ENCODE peak calls at places on chromosome 17, in seven cellular contexts. One of them, this sample, is unnamed.

GRCh38 chr17:33053641-33054040 is 62.0 kb downstream of the SPACA3 start:
- DNase-seq in activated CD8-positive, alpha-beta memory T cell treated with anti-CD3 and anti-CD28 coated beads for 24 hours: no peak
- DNase-seq in astrocyte of the hippocampus: no peak
- DNase-seq in iPS DF 19.7: no peak
- DNase-seq in fibroblast of the aortic adventitia: no peak
- DNase-seq in left ventricle myocardium inferior: no peak
- DNase-seq in skeletal muscle cell: no peak
- DNase-seq in this sample: no peak

GRCh38 chr17:35147313-35147982 is at the start of gene UNC45B:
- DNase-seq in astrocyte of the hippocampus: no peak
- DNase-seq in iPS DF 19.7: no peak
- DNase-seq in left ventricle myocardium inferior: peak; percentile 69
- DNase-seq in activated CD8-positive, alpha-beta memory T cell treated with anti-CD3 and anti-CD28 coated beads for 24 hours: no peak
- DNase-seq in skeletal muscle cell: no peak
- DNase-seq in fibroblast of the aortic adventitia: no peak
- DNase-seq in this sample: no peak

GRCh38 chr17:57980522-57980921 is 7.5 kb downstream of the VEZF1 start:
- DNase-seq in iPS DF 19.7: no peak
- DNase-seq in activated CD8-positive, alpha-beta memory T cell treated with anti-CD3 and anti-CD28 coated beads for 24 hours: no peak
- DNase-seq in skeletal muscle cell: no peak
- DNase-seq in left ventricle myocardium inferior: no peak
- DNase-seq in fibroblast of the aortic adventitia: no peak
- DNase-seq in astrocyte of the hippocampus: no peak
- DNase-seq in this sample: no peak

GRCh38 chr17:21284319-21285163 is at the start of gene MAP2K3:
- DNase-seq in skeletal muscle cell: peak; percentile 97
- DNase-seq in astrocyte of the hippocampus: peak; percentile 100
- DNase-seq in activated CD8-positive, alpha-beta memory T cell treated with anti-CD3 and anti-CD28 coated beads for 24 hours: peak; percentile 99
- DNase-seq in fibroblast of the aortic adventitia: peak; percentile 97
- DNase-seq in left ventricle myocardium inferior: peak; percentile 99
- DNase-seq in iPS DF 19.7: peak; percentile 88
- DNase-seq in this sample: peak; percentile 99

GRCh38 chr17:14070344-14071007 is 1.2 kb downstream of the COX10 start:
- DNase-seq in left ventricle myocardium inferior: no peak
- DNase-seq in activated CD8-positive, alpha-beta memory T cell treated with anti-CD3 and anti-CD28 coated beads for 24 hours: no peak
- DNase-seq in iPS DF 19.7: no peak
- DNase-seq in skeletal muscle cell: no peak
- DNase-seq in fibroblast of the aortic adventitia: no peak
- DNase-seq in astrocyte of the hippocampus: no peak
- DNase-seq in this sample: no peak

GRCh38 chr17:60252459-60252858 is 102.7 kb downstream of the CA4 start:
- DNase-seq in iPS DF 19.7: no peak
- DNase-seq in skeletal muscle cell: no peak
- DNase-seq in astrocyte of the hippocampus: no peak
- DNase-seq in activated CD8-positive, alpha-beta memory T cell treated with anti-CD3 and anti-CD28 coated beads for 24 hours: no peak
- DNase-seq in left ventricle myocardium inferior: no peak
- DNase-seq in fibroblast of the aortic adventitia: no peak
- DNase-seq in this sample: no peak

GRCh38 chr17:33163827-33164555 is 129.1 kb downstream of the ASIC2 start:
- DNase-seq in iPS DF 19.7: no peak
- DNase-seq in astrocyte of the hippocampus: peak; percentile 16
- DNase-seq in fibroblast of the aortic adventitia: peak; percentile 13
- DNase-seq in activated CD8-positive, alpha-beta memory T cell treated with anti-CD3 and anti-CD28 coated beads for 24 hours: no peak
- DNase-seq in left ventricle myocardium inferior: no peak
- DNase-seq in skeletal muscle cell: no peak
- DNase-seq in this sample: peak; percentile 37

GRCh38 chr17:40903129-40903847 is 18.2 kb upstream of the KRT20 start:
- DNase-seq in left ventricle myocardium inferior: no peak
- DNase-seq in activated CD8-positive, alpha-beta memory T cell treated with anti-CD3 and anti-CD28 coated beads for 24 hours: no peak
- DNase-seq in fibroblast of the aortic adventitia: peak; percentile 10
- DNase-seq in skeletal muscle cell: no peak
- DNase-seq in astrocyte of the hippocampus: no peak
- DNase-seq in iPS DF 19.7: no peak
- DNase-seq in this sample: no peak

GRCh38 chr17:42541041-42541833 is 5.2 kb downstream of the NAGLU start:
- DNase-seq in left ventricle myocardium inferior: no peak
- DNase-seq in iPS DF 19.7: no peak
- DNase-seq in activated CD8-positive, alpha-beta memory T cell treated with anti-CD3 and anti-CD28 coated beads for 24 hours: peak; percentile 65
- DNase-seq in astrocyte of the hippocampus: no peak
- DNase-seq in fibroblast of the aortic adventitia: no peak
- DNase-seq in skeletal muscle cell: no peak
- DNase-seq in this sample: no peak

GRCh38 chr17:41619162-41619933 is 5.0 kb downstream of the KRT17 start:
- DNase-seq in astrocyte of the hippocampus: no peak
- DNase-seq in activated CD8-positive, alpha-beta memory T cell treated with anti-CD3 and anti-CD28 coated beads for 24 hours: no peak
- DNase-seq in fibroblast of the aortic adventitia: no peak
- DNase-seq in skeletal muscle cell: no peak
- DNase-seq in left ventricle myocardium inferior: no peak
- DNase-seq in iPS DF 19.7: no peak
- DNase-seq in this sample: no peak

GRCh38 chr17:68603027-68603426 is 1.9 kb upstream of the FAM20A start:
- DNase-seq in iPS DF 19.7: no peak
- DNase-seq in activated CD8-positive, alpha-beta memory T cell treated with anti-CD3 and anti-CD28 coated beads for 24 hours: no peak
- DNase-seq in left ventricle myocardium inferior: no peak
- DNase-seq in astrocyte of the hippocampus: no peak
- DNase-seq in skeletal muscle cell: no peak
- DNase-seq in fibroblast of the aortic adventitia: no peak
- DNase-seq in this sample: no peak

GRCh38 chr17:67982686-67983085 is 13.6 kb downstream of the C17orf58 start:
- DNase-seq in left ventricle myocardium inferior: no peak
- DNase-seq in iPS DF 19.7: no peak
- DNase-seq in skeletal muscle cell: no peak
- DNase-seq in fibroblast of the aortic adventitia: no peak
- DNase-seq in astrocyte of the hippocampus: no peak
- DNase-seq in activated CD8-positive, alpha-beta memory T cell treated with anti-CD3 and anti-CD28 coated beads for 24 hours: no peak
- DNase-seq in this sample: no peak

GRCh38 chr17:27819171-27819544 is 18.8 kb upstream of the NOS2 start:
- DNase-seq in skeletal muscle cell: no peak
- DNase-seq in iPS DF 19.7: no peak
- DNase-seq in fibroblast of the aortic adventitia: no peak
- DNase-seq in left ventricle myocardium inferior: no peak
- DNase-seq in activated CD8-positive, alpha-beta memory T cell treated with anti-CD3 and anti-CD28 coated beads for 24 hours: no peak
- DNase-seq in astrocyte of the hippocampus: no peak
- DNase-seq in this sample: no peak

GRCh38 chr17:14289162-14289561 is 11.7 kb upstream of the HS3ST3B1 start:
- DNase-seq in iPS DF 19.7: no peak
- DNase-seq in astrocyte of the hippocampus: no peak
- DNase-seq in activated CD8-positive, alpha-beta memory T cell treated with anti-CD3 and anti-CD28 coated beads for 24 hours: no peak
- DNase-seq in fibroblast of the aortic adventitia: no peak
- DNase-seq in left ventricle myocardium inferior: no peak
- DNase-seq in skeletal muscle cell: no peak
- DNase-seq in this sample: no peak

GRCh38 chr17:7015587-7016020 is 3.2 kb downstream of the RNASEK start:
- DNase-seq in astrocyte of the hippocampus: no peak
- DNase-seq in left ventricle myocardium inferior: no peak
- DNase-seq in activated CD8-positive, alpha-beta memory T cell treated with anti-CD3 and anti-CD28 coated beads for 24 hours: no peak
- DNase-seq in iPS DF 19.7: no peak
- DNase-seq in fibroblast of the aortic adventitia: no peak
- DNase-seq in skeletal muscle cell: no peak
- DNase-seq in this sample: peak; percentile 28

GRCh38 chr17:27473748-27474609 is 17.7 kb downstream of the KSR1 start:
- DNase-seq in left ventricle myocardium inferior: peak; percentile 63
- DNase-seq in skeletal muscle cell: no peak
- DNase-seq in iPS DF 19.7: no peak
- DNase-seq in activated CD8-positive, alpha-beta memory T cell treated with anti-CD3 and anti-CD28 coated beads for 24 hours: peak; percentile 83
- DNase-seq in astrocyte of the hippocampus: no peak
- DNase-seq in fibroblast of the aortic adventitia: no peak
- DNase-seq in this sample: no peak

GRCh38 chr17:57555636-57556175 is 189.4 kb downstream of the CCDC182 start:
- DNase-seq in iPS DF 19.7: no peak
- DNase-seq in skeletal muscle cell: no peak
- DNase-seq in astrocyte of the hippocampus: no peak
- DNase-seq in left ventricle myocardium inferior: no peak
- DNase-seq in fibroblast of the aortic adventitia: no peak
- DNase-seq in activated CD8-positive, alpha-beta memory T cell treated with anti-CD3 and anti-CD28 coated beads for 24 hours: no peak
- DNase-seq in this sample: no peak

GRCh38 chr17:7700510-7700909 is 4.5 kb upstream of the EFNB3 start:
- DNase-seq in fibroblast of the aortic adventitia: no peak
- DNase-seq in left ventricle myocardium inferior: no peak
- DNase-seq in activated CD8-positive, alpha-beta memory T cell treated with anti-CD3 and anti-CD28 coated beads for 24 hours: no peak
- DNase-seq in astrocyte of the hippocampus: no peak
- DNase-seq in skeletal muscle cell: no peak
- DNase-seq in iPS DF 19.7: no peak
- DNase-seq in this sample: no peak

GRCh38 chr17:31654936-31655335 is 204.1 kb downstream of the COPRS start:
- DNase-seq in astrocyte of the hippocampus: no peak
- DNase-seq in fibroblast of the aortic adventitia: no peak
- DNase-seq in activated CD8-positive, alpha-beta memory T cell treated with anti-CD3 and anti-CD28 coated beads for 24 hours: peak; percentile 52
- DNase-seq in left ventricle myocardium inferior: no peak
- DNase-seq in skeletal muscle cell: no peak
- DNase-seq in iPS DF 19.7: no peak
- DNase-seq in this sample: no peak

GRCh38 chr17:63516910-63517824 is 6.0 kb upstream of the KCNH6 start:
- DNase-seq in iPS DF 19.7: no peak
- DNase-seq in astrocyte of the hippocampus: peak; percentile 62
- DNase-seq in activated CD8-positive, alpha-beta memory T cell treated with anti-CD3 and anti-CD28 coated beads for 24 hours: peak; percentile 56
- DNase-seq in fibroblast of the aortic adventitia: peak; percentile 16
- DNase-seq in left ventricle myocardium inferior: no peak
- DNase-seq in skeletal muscle cell: peak; percentile 43
- DNase-seq in this sample: no peak

GRCh38 chr17:42848093-42848492 is 2.9 kb upstream of the AOC3 start:
- DNase-seq in fibroblast of the aortic adventitia: no peak
- DNase-seq in activated CD8-positive, alpha-beta memory T cell treated with anti-CD3 and anti-CD28 coated beads for 24 hours: no peak
- DNase-seq in skeletal muscle cell: no peak
- DNase-seq in astrocyte of the hippocampus: no peak
- DNase-seq in left ventricle myocardium inferior: no peak
- DNase-seq in iPS DF 19.7: no peak
- DNase-seq in this sample: no peak

GRCh38 chr17:35768796-35769195 is 8.1 kb downstream of the C17orf50 start:
- DNase-seq in activated CD8-positive, alpha-beta memory T cell treated with anti-CD3 and anti-CD28 coated beads for 24 hours: no peak
- DNase-seq in left ventricle myocardium inferior: no peak
- DNase-seq in astrocyte of the hippocampus: no peak
- DNase-seq in skeletal muscle cell: no peak
- DNase-seq in iPS DF 19.7: no peak
- DNase-seq in fibroblast of the aortic adventitia: no peak
- DNase-seq in this sample: no peak

GRCh38 chr17:76120658-76121008 is 17.0 kb upstream of the EXOC7 start:
- DNase-seq in iPS DF 19.7: no peak
- DNase-seq in activated CD8-positive, alpha-beta memory T cell treated with anti-CD3 and anti-CD28 coated beads for 24 hours: no peak
- DNase-seq in fibroblast of the aortic adventitia: no peak
- DNase-seq in astrocyte of the hippocampus: no peak
- DNase-seq in left ventricle myocardium inferior: no peak
- DNase-seq in skeletal muscle cell: no peak
- DNase-seq in this sample: no peak

GRCh38 chr17:68184141-68184571 is 63.7 kb upstream of the AMZ2 start:
- DNase-seq in skeletal muscle cell: no peak
- DNase-seq in activated CD8-positive, alpha-beta memory T cell treated with anti-CD3 and anti-CD28 coated beads for 24 hours: no peak
- DNase-seq in left ventricle myocardium inferior: no peak
- DNase-seq in fibroblast of the aortic adventitia: no peak
- DNase-seq in iPS DF 19.7: no peak
- DNase-seq in astrocyte of the hippocampus: peak; percentile 81
- DNase-seq in this sample: no peak

GRCh38 chr17:4722678-4723240 is 8.5 kb upstream of the MED11 start:
- DNase-seq in activated CD8-positive, alpha-beta memory T cell treated with anti-CD3 and anti-CD28 coated beads for 24 hours: no peak
- DNase-seq in skeletal muscle cell: no peak
- DNase-seq in iPS DF 19.7: no peak
- DNase-seq in astrocyte of the hippocampus: no peak
- DNase-seq in left ventricle myocardium inferior: no peak
- DNase-seq in fibroblast of the aortic adventitia: no peak
- DNase-seq in this sample: no peak

GRCh38 chr17:5045496-5045895 is 10.3 kb upstream of the SLC52A1 start:
- DNase-seq in iPS DF 19.7: no peak
- DNase-seq in skeletal muscle cell: no peak
- DNase-seq in astrocyte of the hippocampus: no peak
- DNase-seq in left ventricle myocardium inferior: no peak
- DNase-seq in fibroblast of the aortic adventitia: no peak
- DNase-seq in activated CD8-positive, alpha-beta memory T cell treated with anti-CD3 and anti-CD28 coated beads for 24 hours: no peak
- DNase-seq in this sample: no peak

GRCh38 chr17:46003907-46004748 is 5.1 kb downstream of the STH start:
- DNase-seq in astrocyte of the hippocampus: peak; percentile 73
- DNase-seq in skeletal muscle cell: no peak
- DNase-seq in fibroblast of the aortic adventitia: peak; percentile 23
- DNase-seq in activated CD8-positive, alpha-beta memory T cell treated with anti-CD3 and anti-CD28 coated beads for 24 hours: no peak
- DNase-seq in iPS DF 19.7: no peak
- DNase-seq in left ventricle myocardium inferior: peak; percentile 50
- DNase-seq in this sample: no peak

GRCh38 chr17:44960654-44961053 is 7.4 kb downstream of the C1QL1 start:
- DNase-seq in left ventricle myocardium inferior: no peak
- DNase-seq in fibroblast of the aortic adventitia: no peak
- DNase-seq in skeletal muscle cell: no peak
- DNase-seq in astrocyte of the hippocampus: peak; percentile 26
- DNase-seq in activated CD8-positive, alpha-beta memory T cell treated with anti-CD3 and anti-CD28 coated beads for 24 hours: no peak
- DNase-seq in iPS DF 19.7: no peak
- DNase-seq in this sample: no peak

GRCh38 chr17:54537656-54538055 is 363.0 kb upstream of the TOM1L1 start:
- DNase-seq in skeletal muscle cell: no peak
- DNase-seq in left ventricle myocardium inferior: no peak
- DNase-seq in iPS DF 19.7: no peak
- DNase-seq in astrocyte of the hippocampus: no peak
- DNase-seq in fibroblast of the aortic adventitia: no peak
- DNase-seq in activated CD8-positive, alpha-beta memory T cell treated with anti-CD3 and anti-CD28 coated beads for 24 hours: no peak
- DNase-seq in this sample: no peak

GRCh38 chr17:29154516-29155234 is 25.5 kb downstream of the MYO18A start:
- DNase-seq in astrocyte of the hippocampus: peak; percentile 24
- DNase-seq in activated CD8-positive, alpha-beta memory T cell treated with anti-CD3 and anti-CD28 coated beads for 24 hours: no peak
- DNase-seq in fibroblast of the aortic adventitia: no peak
- DNase-seq in iPS DF 19.7: no peak
- DNase-seq in left ventricle myocardium inferior: peak; percentile 56
- DNase-seq in skeletal muscle cell: no peak
- DNase-seq in this sample: no peak

GRCh38 chr17:15233022-15233805 is 31.9 kb downstream of the PMP22 start:
- DNase-seq in fibroblast of the aortic adventitia: peak; percentile 50
- DNase-seq in left ventricle myocardium inferior: no peak
- DNase-seq in activated CD8-positive, alpha-beta memory T cell treated with anti-CD3 and anti-CD28 coated beads for 24 hours: no peak
- DNase-seq in skeletal muscle cell: peak; percentile 26
- DNase-seq in astrocyte of the hippocampus: no peak
- DNase-seq in iPS DF 19.7: no peak
- DNase-seq in this sample: no peak

GRCh38 chr17:51926448-51926847 is 232.1 kb downstream of the CA10 start:
- DNase-seq in left ventricle myocardium inferior: no peak
- DNase-seq in skeletal muscle cell: no peak
- DNase-seq in fibroblast of the aortic adventitia: no peak
- DNase-seq in activated CD8-positive, alpha-beta memory T cell treated with anti-CD3 and anti-CD28 coated beads for 24 hours: no peak
- DNase-seq in astrocyte of the hippocampus: no peak
- DNase-seq in iPS DF 19.7: no peak
- DNase-seq in this sample: peak; percentile 30

GRCh38 chr17:73292031-73292531 is 19.7 kb downstream of the CDC42EP4 start:
- DNase-seq in fibroblast of the aortic adventitia: peak; percentile 57
- DNase-seq in skeletal muscle cell: no peak
- DNase-seq in left ventricle myocardium inferior: peak; percentile 77
- DNase-seq in iPS DF 19.7: no peak
- DNase-seq in activated CD8-positive, alpha-beta memory T cell treated with anti-CD3 and anti-CD28 coated beads for 24 hours: no peak
- DNase-seq in astrocyte of the hippocampus: peak; percentile 82
- DNase-seq in this sample: no peak

GRCh38 chr17:59746849-59747445 is 39.5 kb downstream of the VMP1 start:
- DNase-seq in left ventricle myocardium inferior: no peak
- DNase-seq in fibroblast of the aortic adventitia: peak; percentile 84
- DNase-seq in skeletal muscle cell: no peak
- DNase-seq in activated CD8-positive, alpha-beta memory T cell treated with anti-CD3 and anti-CD28 coated beads for 24 hours: no peak
- DNase-seq in iPS DF 19.7: no peak
- DNase-seq in astrocyte of the hippocampus: peak; percentile 73
- DNase-seq in this sample: no peak

GRCh38 chr17:60435244-60436170 is 13.2 kb downstream of the CHCT1 start:
- DNase-seq in activated CD8-positive, alpha-beta memory T cell treated with anti-CD3 and anti-CD28 coated beads for 24 hours: peak; percentile 68
- DNase-seq in iPS DF 19.7: no peak
- DNase-seq in fibroblast of the aortic adventitia: peak; percentile 98
- DNase-seq in left ventricle myocardium inferior: peak; percentile 56
- DNase-seq in skeletal muscle cell: peak; percentile 56
- DNase-seq in astrocyte of the hippocampus: peak; percentile 94
- DNase-seq in this sample: peak; percentile 69

GRCh38 chr17:9054611-9055010 is 33.3 kb downstream of the NTN1 start:
- DNase-seq in astrocyte of the hippocampus: peak; percentile 28
- DNase-seq in activated CD8-positive, alpha-beta memory T cell treated with anti-CD3 and anti-CD28 coated beads for 24 hours: no peak
- DNase-seq in left ventricle myocardium inferior: no peak
- DNase-seq in fibroblast of the aortic adventitia: no peak
- DNase-seq in iPS DF 19.7: peak; percentile 78
- DNase-seq in skeletal muscle cell: no peak
- DNase-seq in this sample: no peak

GRCh38 chr17:21296097-21297025 is 11.8 kb downstream of the MAP2K3 start:
- DNase-seq in activated CD8-positive, alpha-beta memory T cell treated with anti-CD3 and anti-CD28 coated beads for 24 hours: no peak
- DNase-seq in skeletal muscle cell: no peak
- DNase-seq in astrocyte of the hippocampus: no peak
- DNase-seq in left ventricle myocardium inferior: peak; percentile 66
- DNase-seq in iPS DF 19.7: no peak
- DNase-seq in fibroblast of the aortic adventitia: no peak
- DNase-seq in this sample: no peak

GRCh38 chr17:40283662-40284061 is 4.0 kb upstream of the CDC6 start:
- DNase-seq in fibroblast of the aortic adventitia: peak; percentile 90
- DNase-seq in activated CD8-positive, alpha-beta memory T cell treated with anti-CD3 and anti-CD28 coated beads for 24 hours: no peak
- DNase-seq in skeletal muscle cell: peak; percentile 78
- DNase-seq in iPS DF 19.7: no peak
- DNase-seq in astrocyte of the hippocampus: peak; percentile 88
- DNase-seq in left ventricle myocardium inferior: no peak
- DNase-seq in this sample: no peak

This sample was measured in uterus.